ENCODE peak calls at places on chromosomes 5 and 9, in five cellular contexts. O is hepatocyte, E is PC-9, Z is spleen, U is kidney. X is an unnamed sample. For H3K9me3, the result is how much of the 10 kb centered on the place peaks cover.

GRCh38 chr9:27183701-27184100 is 74.7 kb downstream of the TEK start:
- DNase-seq in U (no peak), O (peak), Z (no peak), E (no peak), X (no peak)

GRCh38 chr9:99811598-99812383 is 9.9 kb upstream of the NR4A3 start:
- DNase-seq in Z (no peak), U (no peak), E (no peak), O (no peak), X (no peak)

GRCh38 chr5:116130471-116130870 is 45.6 kb downstream of the COMMD10 start:
- DNase-seq in E (no peak), Z (no peak), U (no peak), O (no peak), X (no peak)

GRCh38 chr5:143161893-143162520 is 241.5 kb downstream of the NR3C1 start:
- DNase-seq in E (no peak), O (peak), Z (no peak), U (no peak), X (peak)

GRCh38 chr5:29054282-29054681 is 2015.9 kb upstream of the CDH9 start:
- DNase-seq in E (no peak), O (no peak), Z (no peak), U (no peak), X (no peak)

GRCh38 chr9:23630488-23630887 is 195.6 kb downstream of the ELAVL2 start:
- DNase-seq in E (no peak), Z (no peak), U (no peak), O (no peak), X (no peak)

GRCh38 chr9:99050292-99050911 is 54.5 kb upstream of the TGFBR1 start:
- DNase-seq in Z (no peak), O (peak), E (peak), U (no peak), X (no peak)

GRCh38 chr9:34994429-34995287 is 5.1 kb downstream of the DNAJB5 start:
- DNase-seq in Z (no peak), E (no peak), U (no peak), O (peak), X (no peak)

GRCh38 chr9:2214707-2215106 is 199.6 kb downstream of the SMARCA2 start:
- DNase-seq in E (no peak), Z (no peak), U (no peak), O (no peak), X (no peak)

GRCh38 chr5:42887094-42887493 is 75.4 kb upstream of the SELENOP start:
- DNase-seq in Z (no peak), O (peak), U (no peak), E (peak), X (peak)

GRCh38 chr9:129338701-129339445 is 160.8 kb upstream of the IER5L start:
- DNase-seq in O (no peak), U (no peak), E (no peak), Z (no peak), X (no peak)

GRCh38 chr5:96279796-96280542 is 153.1 kb downstream of the PCSK1 start:
- DNase-seq in O (no peak), Z (no peak), U (no peak), E (no peak), X (no peak)

GRCh38 chr9:111037744-111038335 is 430 bp downstream of the LPAR1 start:
- DNase-seq in E (no peak), O (peak), U (peak), Z (peak), X (peak)

GRCh38 chr9:111040494-111040893 is 2.2 kb upstream of the LPAR1 start:
- DNase-seq in E (no peak), Z (no peak), U (no peak), O (no peak), X (no peak)

GRCh38 chr9:111036946-111037743 is 1.1 kb downstream of the LPAR1 start:
- DNase-seq in Z (no peak), E (no peak), O (peak), U (no peak), X (no peak)

GRCh38 chr9:111038336-111039202 is at the start of gene LPAR1:
- DNase-seq in O (peak), Z (peak), E (no peak), U (peak), X (peak)

DNA sequence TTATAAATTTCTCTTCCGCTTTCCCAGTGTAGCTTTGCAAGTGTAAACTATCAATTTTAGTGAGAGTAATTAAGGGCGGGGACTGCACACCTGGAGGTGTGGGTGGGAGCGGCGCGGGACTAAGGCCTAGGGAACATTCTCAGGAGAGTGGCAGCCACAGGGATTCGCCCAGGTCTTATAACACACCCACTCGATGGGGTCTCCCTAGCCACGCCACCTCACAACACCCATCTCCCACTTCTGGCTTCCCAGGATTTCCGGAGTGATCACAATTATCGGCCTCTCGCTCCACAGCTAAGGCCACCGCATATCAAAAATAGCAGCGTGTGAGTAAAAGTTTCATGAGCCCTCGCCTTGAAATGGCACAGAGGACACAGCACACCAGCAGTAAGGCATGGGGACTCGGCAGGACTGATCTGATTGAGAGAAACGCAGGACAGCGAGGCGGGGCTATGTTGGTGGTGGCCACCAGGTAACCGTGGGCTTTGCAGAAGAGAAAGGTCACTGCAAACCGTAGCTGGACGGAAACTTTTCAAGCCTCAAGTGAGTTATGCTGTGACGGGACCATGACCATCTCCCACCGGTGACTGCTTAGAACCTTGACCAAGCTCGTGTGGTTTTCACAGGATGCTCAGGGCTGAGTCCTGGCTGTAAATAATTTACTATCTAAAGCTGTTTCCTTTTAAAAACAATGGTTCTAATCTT is 1.1 kb upstream of the LPAR1 start:
- DNase-seq in U (peak), O (peak), E (no peak), Z (peak), X (no peak)
- H3K27ac ChIP-seq in U (peak), O (peak), E (no peak), Z (peak), X (peak)

DNA sequence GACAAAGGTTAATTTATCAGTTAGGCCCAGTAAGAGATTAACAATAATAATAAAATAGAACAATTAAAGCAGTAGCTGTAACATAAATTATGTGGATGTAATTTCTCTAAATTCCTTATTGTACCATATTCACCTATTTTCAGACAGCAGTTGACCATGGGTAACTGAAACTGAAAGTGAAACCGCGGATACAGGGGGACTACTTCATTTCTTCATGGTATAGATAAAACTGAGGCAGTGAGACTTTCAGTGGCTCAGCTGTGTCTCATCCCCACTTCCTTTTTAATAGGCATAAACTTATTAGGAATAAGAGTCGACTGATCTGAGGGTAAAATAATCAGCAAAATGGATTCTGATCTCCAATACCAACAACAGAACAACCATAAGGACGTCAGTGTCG is 174.0 kb upstream of the WWC1 start:
- DNase-seq in E (peak), O (no peak), U (no peak), Z (no peak), X (no peak)
- H3K9me3 ChIP-seq in E (under half), O (under half), U (under half), Z (under half), X (under half)

GRCh38 chr5:156693113-156693512 is 157.0 kb upstream of the PPP1R2B start:
- DNase-seq in U (no peak), O (peak), Z (no peak), E (no peak), X (no peak)
- H3K27ac ChIP-seq in U (no peak), O (peak), Z (no peak), E (no peak), X (no peak)

GRCh38 chr5:4089087-4089486 is 493.5 kb downstream of the IRX1 start:
- DNase-seq in O (no peak), Z (no peak), E (no peak), U (no peak), X (no peak)
- H3K9me3 ChIP-seq in O (under half), Z (under half), E (under half), U (under half), X (under half)